ENCODE peak calls at places on chromosomes 3 and 15, in seven cellular contexts. U, Z, S, A, V, F and M are unnamed samples.

GRCh38 chr15:42131826-42132806 is 24.3 kb downstream of the PLA2G4F start:
- DNase-seq in U (no peak), Z (no peak), S (no peak), A (no peak), V (no peak), F (peak), M (no peak)

GRCh38 chr3:188947401-188947982 is 224.3 kb upstream of the TPRG1 start:
- DNase-seq in U (no peak), Z (peak), S (peak), A (peak), V (peak), F (peak), M (no peak)

GRCh38 chr15:85316244-85316934 is 64.0 kb upstream of the AKAP13 start:
- DNase-seq in U (no peak), Z (no peak), S (no peak), A (no peak), V (no peak), F (no peak), M (no peak)

GRCh38 chr3:146498002-146498736 is 28.8 kb upstream of the PLSCR2 start:
- DNase-seq in U (no peak), Z (no peak), S (no peak), A (no peak), V (no peak), F (no peak), M (no peak)

GRCh38 chr15:38696120-38696727 is 131.6 kb upstream of the RASGRP1 start:
- DNase-seq in U (no peak), Z (no peak), S (no peak), A (no peak), V (peak), F (no peak), M (no peak)

GRCh38 chr3:120306519-120307455 is 21.8 kb upstream of the GPR156 start:
- DNase-seq in U (no peak), Z (no peak), S (no peak), A (no peak), V (no peak), F (no peak), M (no peak)

GRCh38 chr3:128794788-128795649 is 69.0 kb downstream of the RAB7A start:
- DNase-seq in U (peak), Z (no peak), S (peak), A (peak), V (peak), F (no peak), M (no peak)

GRCh38 chr3:43286886-43287301 is 554 bp downstream of the SNRK start:
- DNase-seq in U (peak), Z (no peak), S (peak), A (no peak), V (peak), F (no peak), M (no peak)

GRCh38 chr15:77028451-77029165 is 33.7 kb downstream of the PSTPIP1 start:
- DNase-seq in U (peak), Z (peak), S (peak), A (no peak), V (no peak), F (peak), M (no peak)

GRCh38 chr15:97909291-97909891 is 51.1 kb upstream of the ARRDC4 start:
- DNase-seq in U (peak), Z (no peak), S (peak), A (peak), V (peak), F (no peak), M (peak)

GRCh38 chr3:120526011-120526870 is 69.9 kb upstream of the NDUFB4 start:
- DNase-seq in U (no peak), Z (no peak), S (peak), A (no peak), V (no peak), F (no peak), M (no peak)

GRCh38 chr15:60507596-60508424 is 28.9 kb upstream of the ICE2 start:
- DNase-seq in U (no peak), Z (no peak), S (peak), A (peak), V (peak), F (no peak), M (no peak)

GRCh38 chr3:21672303-21672702 is 78.7 kb downstream of the ZNF385D start:
- DNase-seq in U (no peak), Z (no peak), S (no peak), A (no peak), V (no peak), F (no peak), M (no peak)

GRCh38 chr15:78992416-78993256 is 47.8 kb upstream of the CTSH start:
- DNase-seq in U (no peak), Z (no peak), S (no peak), A (peak), V (no peak), F (no peak), M (no peak)

GRCh38 chr15:76006136-76006778 is 6.0 kb downstream of the NRG4 start:
- DNase-seq in U (no peak), Z (no peak), S (peak), A (peak), V (no peak), F (no peak), M (no peak)

GRCh38 chr15:96121521-96121920 is 209.0 kb upstream of the NR2F2 start:
- DNase-seq in U (no peak), Z (no peak), S (no peak), A (no peak), V (no peak), F (no peak), M (no peak)

GRCh38 chr15:68739390-68740075 is 81.2 kb downstream of the ANP32A start:
- DNase-seq in U (no peak), Z (no peak), S (no peak), A (no peak), V (no peak), F (no peak), M (no peak)

GRCh38 chr15:42104095-42104891 is 9.9 kb upstream of the PLA2G4D start:
- DNase-seq in U (no peak), Z (no peak), S (no peak), A (no peak), V (no peak), F (no peak), M (no peak)

GRCh38 chr3:15812183-15812582 is 14.4 kb upstream of the ANKRD28 start:
- DNase-seq in U (no peak), Z (no peak), S (no peak), A (no peak), V (peak), F (no peak), M (no peak)

GRCh38 chr3:48301814-48302194 is 31.7 kb downstream of the SPINK8 start:
- DNase-seq in U (no peak), Z (no peak), S (peak), A (peak), V (no peak), F (no peak), M (no peak)

GRCh38 chr3:30141178-30141581 is 465.2 kb upstream of the TGFBR2 start:
- DNase-seq in U (no peak), Z (no peak), S (no peak), A (no peak), V (no peak), F (no peak), M (no peak)

GRCh38 chr3:56785499-56785898 is 16.2 kb downstream of the ARHGEF3 start:
- DNase-seq in U (no peak), Z (no peak), S (no peak), A (no peak), V (no peak), F (no peak), M (no peak)

GRCh38 chr15:73168487-73168886 is 116.2 kb downstream of the NEO1 start:
- DNase-seq in U (no peak), Z (no peak), S (no peak), A (no peak), V (no peak), F (no peak), M (no peak)

GRCh38 chr3:197419696-197420095 is 121.3 kb upstream of the DLG1 start:
- DNase-seq in U (no peak), Z (no peak), S (no peak), A (no peak), V (no peak), F (no peak), M (no peak)

GRCh38 chr15:36185845-36186244 is 393.6 kb upstream of the CDIN1 start:
- DNase-seq in U (no peak), Z (no peak), S (no peak), A (no peak), V (no peak), F (no peak), M (no peak)

GRCh38 chr3:66144792-66145733 is 75.7 kb upstream of the SLC25A26 start:
- DNase-seq in U (no peak), Z (no peak), S (no peak), A (no peak), V (no peak), F (no peak), M (no peak)

GRCh38 chr15:47675735-47676134 is 41.6 kb upstream of the SEMA6D start:
- DNase-seq in U (no peak), Z (no peak), S (no peak), A (no peak), V (no peak), F (no peak), M (no peak)

GRCh38 chr15:47670365-47670764 is 46.9 kb upstream of the SEMA6D start:
- DNase-seq in U (no peak), Z (no peak), S (no peak), A (no peak), V (no peak), F (no peak), M (no peak)

GRCh38 chr15:47678047-47678446 is 39.3 kb upstream of the SEMA6D start:
- DNase-seq in U (no peak), Z (no peak), S (no peak), A (no peak), V (no peak), F (no peak), M (no peak)

GRCh38 chr15:47674576-47675232 is 42.6 kb upstream of the SEMA6D start:
- DNase-seq in U (no peak), Z (no peak), S (no peak), A (no peak), V (no peak), F (no peak), M (no peak)

GRCh38 chr15:47673343-47673761 is 44.0 kb upstream of the SEMA6D start:
- DNase-seq in U (no peak), Z (no peak), S (no peak), A (peak), V (no peak), F (no peak), M (no peak)
- TF ChIP-seq POLR2A in U (no peak), Z (no peak), S (no peak), A (no peak), V (no peak), F (no peak), M (no peak)

GRCh38 chr3:157087398-157088132 is 72.4 kb downstream of the CCNL1 start:
- DNase-seq in U (no peak), Z (no peak), S (no peak), A (no peak), V (no peak), F (no peak), M (no peak)
- TF ChIP-seq POLR2A in U (no peak), Z (no peak), S (no peak), A (no peak), V (no peak), F (no peak), M (no peak)

DNA sequence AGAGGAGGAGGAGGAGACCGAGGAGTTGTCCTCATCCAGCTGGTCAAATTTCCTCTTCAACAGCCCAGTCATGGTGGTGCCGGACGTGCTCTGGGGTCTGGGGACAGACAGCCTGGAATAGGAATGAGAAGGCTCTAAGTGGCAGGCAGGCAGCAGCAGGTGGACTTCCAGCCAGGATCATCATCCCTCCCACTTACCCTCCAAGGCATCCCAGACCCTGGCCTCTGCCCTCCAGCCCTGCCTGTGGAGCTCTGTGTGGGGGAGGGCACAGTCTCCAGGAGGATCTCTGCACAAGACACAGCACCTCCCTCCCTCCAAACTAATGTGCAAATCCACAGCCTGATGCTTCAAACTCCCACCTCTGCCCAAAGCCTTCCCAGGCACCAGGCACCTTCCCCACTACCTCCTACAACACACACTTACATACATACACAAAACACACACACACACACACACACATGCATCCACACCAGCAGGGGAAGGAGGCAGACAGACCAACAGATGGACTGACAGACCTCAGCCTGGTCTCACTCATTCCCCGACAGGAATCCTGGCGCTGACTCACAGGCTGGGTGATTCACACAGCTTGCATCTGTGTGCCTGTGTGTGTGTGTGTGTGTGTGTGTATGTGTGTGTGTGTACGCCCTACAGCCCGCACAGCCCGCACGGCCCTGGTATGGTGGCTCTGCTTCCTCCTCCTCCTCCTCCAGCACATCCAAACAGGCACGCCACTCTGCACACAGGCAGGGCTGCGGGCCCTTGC is 6.6 kb downstream of the CSRNP1 start:
- DNase-seq in U (no peak), Z (peak), S (peak), A (peak), V (peak), F (peak), M (peak)
- TF ChIP-seq POLR2A in U (no peak), Z (no peak), S (peak), A (no peak), V (no peak), F (no peak), M (no peak)

DNA sequence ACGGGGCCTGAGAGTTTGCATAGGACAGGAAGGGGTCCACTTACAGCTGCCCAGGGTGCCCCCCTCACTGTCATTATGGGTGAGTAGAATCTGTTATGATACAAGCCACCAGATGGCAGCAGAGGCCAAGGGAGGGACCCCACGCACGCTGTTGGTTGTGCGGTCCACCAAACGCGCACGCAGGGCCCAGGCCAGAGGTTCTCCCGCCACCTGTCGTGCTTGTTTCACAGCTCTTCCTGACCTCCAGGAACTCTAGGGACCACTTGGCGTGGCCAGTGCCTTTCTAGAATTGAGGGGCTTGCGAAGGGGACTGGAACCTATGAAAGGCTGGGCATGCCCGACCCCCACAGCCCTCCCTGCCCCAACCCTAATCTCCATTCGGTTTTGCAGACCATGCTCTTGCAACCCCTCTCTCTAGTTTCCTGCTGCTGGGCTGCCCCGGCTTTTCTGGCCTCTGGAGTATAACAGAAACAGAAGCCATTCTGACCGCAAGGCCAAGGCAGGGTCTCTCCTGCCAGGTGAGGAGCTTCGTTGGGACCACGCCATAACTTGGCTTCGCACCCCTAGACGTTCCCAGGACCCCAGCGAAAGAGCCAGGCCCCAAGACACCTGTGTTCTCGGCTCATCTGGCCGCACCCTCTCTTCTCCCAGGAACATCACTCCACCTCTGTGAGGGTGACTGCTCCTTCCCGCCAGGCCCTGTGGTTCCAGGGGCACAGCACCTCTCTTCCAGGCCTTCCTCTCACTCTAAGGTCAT is 46.0 kb downstream of the ALDH1L1 start:
- DNase-seq in U (peak), Z (peak), S (peak), A (peak), V (peak), F (peak), M (no peak)
- TF ChIP-seq POLR2A in U (no peak), Z (no peak), S (no peak), A (no peak), V (no peak), F (no peak), M (no peak)

GRCh38 chr3:69051796-69052566 is at the start of gene TMF1:
- DNase-seq in U (peak), Z (peak), S (peak), A (peak), V (no peak), F (peak), M (no peak)
- TF ChIP-seq POLR2A in U (peak), Z (peak), S (peak), A (peak), V (peak), F (peak), M (no peak)

GRCh38 chr15:88911766-88912118 is 1.4 kb downstream of the MFGE8 start:
- DNase-seq in U (no peak), Z (no peak), S (no peak), A (no peak), V (no peak), F (no peak), M (no peak)
- TF ChIP-seq POLR2A in U (no peak), Z (no peak), S (no peak), A (no peak), V (no peak), F (no peak), M (no peak)

GRCh38 chr3:195543642-195544536 is 764 bp upstream of the PPP1R2 start:
- DNase-seq in U (no peak), Z (no peak), S (no peak), A (no peak), V (no peak), F (no peak), M (no peak)

GRCh38 chr3:195540526-195540925 is 2.6 kb downstream of the PPP1R2 start:
- DNase-seq in U (no peak), Z (no peak), S (no peak), A (no peak), V (no peak), F (no peak), M (no peak)

GRCh38 chr3:195544634-195545033 is 1.5 kb upstream of the PPP1R2 start:
- DNase-seq in U (no peak), Z (no peak), S (peak), A (peak), V (no peak), F (no peak), M (no peak)

GRCh38 chr3:195542261-195542660 is 864 bp downstream of the PPP1R2 start:
- DNase-seq in U (no peak), Z (no peak), S (no peak), A (no peak), V (peak), F (no peak), M (no peak)

DNA sequence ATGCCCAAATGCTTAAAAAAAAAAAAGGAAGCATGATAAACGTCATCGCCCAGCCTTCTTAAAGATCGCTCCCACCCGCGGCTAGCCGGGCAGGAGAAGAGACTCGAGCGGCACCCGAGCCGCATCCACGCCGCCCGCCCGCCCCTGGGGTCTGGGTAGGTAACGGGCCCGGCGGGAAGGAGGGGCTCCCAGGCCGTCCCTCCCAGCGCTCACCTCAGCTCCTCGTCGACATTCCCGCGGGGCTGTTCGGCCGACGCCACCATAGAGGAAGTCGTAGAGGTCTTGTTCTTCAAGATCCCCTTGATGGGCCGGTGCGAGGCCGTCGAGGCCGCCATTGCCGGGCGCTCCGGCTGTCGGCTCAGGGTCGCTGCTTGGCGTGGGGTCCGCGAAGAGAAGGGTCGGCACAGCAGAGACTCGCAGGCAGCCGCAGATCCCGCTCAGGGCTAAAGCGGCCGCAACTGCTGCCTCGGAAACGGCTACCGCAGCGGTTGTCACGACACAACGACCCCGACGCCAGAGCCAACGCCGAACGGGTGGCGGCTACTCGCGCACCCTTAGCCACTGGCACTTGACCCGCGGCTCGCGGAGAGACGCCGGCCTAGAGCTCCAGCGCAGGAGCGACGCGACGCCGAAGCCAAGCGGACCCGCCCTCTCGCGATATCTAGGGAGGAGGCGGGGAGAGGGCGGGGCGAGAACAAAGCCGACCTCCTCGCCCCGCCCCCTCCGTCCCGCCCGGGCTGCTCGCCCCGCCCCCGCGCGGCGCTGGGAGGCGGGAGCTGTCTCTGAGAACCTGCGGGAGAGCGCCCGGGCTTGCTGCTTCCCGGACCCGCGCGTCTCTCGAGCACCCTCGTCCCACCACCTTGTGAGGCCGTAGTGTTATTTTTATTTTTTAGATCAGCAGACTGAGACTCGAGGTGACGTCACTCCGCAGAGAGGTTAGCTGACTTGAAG is at the start of gene PPP1R2:
- DNase-seq in U (peak), Z (peak), S (peak), A (peak), V (peak), F (peak), M (peak)
- TF ChIP-seq POLR2A in U (peak), Z (peak), S (peak), A (peak), V (peak), F (peak), M (peak)

GRCh38 chr3:148030975-148031374 is 621.8 kb downstream of the ZIC1 start:
- DNase-seq in U (no peak), Z (no peak), S (no peak), A (no peak), V (no peak), F (no peak), M (no peak)

GRCh38 chr3:148034353-148034752 is 625.2 kb downstream of the ZIC1 start:
- DNase-seq in U (no peak), Z (no peak), S (no peak), A (no peak), V (no peak), F (no peak), M (no peak)

GRCh38 chr3:148036331-148036881 is 627.2 kb downstream of the ZIC1 start:
- DNase-seq in U (no peak), Z (no peak), S (no peak), A (no peak), V (no peak), F (no peak), M (no peak)
- TF ChIP-seq POLR2A in U (no peak), Z (no peak), S (no peak), A (no peak), V (no peak), F (no peak), M (no peak)

GRCh38 chr3:98969295-98969694 is 67.8 kb upstream of the DCBLD2 start:
- DNase-seq in U (no peak), Z (no peak), S (no peak), A (no peak), V (no peak), F (no peak), M (no peak)

GRCh38 chr3:98971183-98971681 is 69.7 kb upstream of the DCBLD2 start:
- DNase-seq in U (no peak), Z (no peak), S (no peak), A (no peak), V (no peak), F (no peak), M (no peak)

GRCh38 chr3:98972720-98973119 is 71.2 kb upstream of the DCBLD2 start:
- DNase-seq in U (no peak), Z (no peak), S (no peak), A (no peak), V (no peak), F (no peak), M (no peak)

GRCh38 chr3:98974442-98974841 is 72.9 kb upstream of the DCBLD2 start:
- DNase-seq in U (no peak), Z (no peak), S (no peak), A (no peak), V (no peak), F (no peak), M (no peak)

GRCh38 chr3:98972155-98972554 is 70.7 kb upstream of the DCBLD2 start:
- DNase-seq in U (no peak), Z (no peak), S (no peak), A (no peak), V (no peak), F (no peak), M (no peak)
- TF ChIP-seq POLR2A in U (no peak), Z (no peak), S (no peak), A (no peak), V (no peak), F (no peak), M (no peak)